ENCODE peak calls at places on chromosome 17, in seven cellular contexts. G is prostate gland, L is IMR-90, N is lung, K is Panc1, C is fibroblast of pulmonary artery, I is mucosa of descending colon. W is an unnamed sample.

GRCh38 chr17:65198653-65199382 is 61.6 kb downstream of the RGS9 start:
- DNase-seq in G (peak; percentile 6), N (no peak), L (peak; percentile 69), C (peak; percentile 81), K (peak; percentile 25), I (peak; percentile 11), W (no peak)

GRCh38 chr17:15340966-15341365 is 431 bp downstream of the TEKT3 start:
- DNase-seq in I (no peak), K (no peak), N (no peak), L (no peak), G (no peak), C (no peak), W (no peak)

GRCh38 chr17:3754458-3755334 is 31.0 kb downstream of the HASPIN start:
- DNase-seq in L (no peak), N (peak; percentile 93), K (no peak), G (peak; percentile 96), C (no peak), I (peak; percentile 96), W (peak; percentile 96)

GRCh38 chr17:13016881-13017622 is 775 bp downstream of the ELAC2 start:
- DNase-seq in I (no peak), G (no peak), K (no peak), L (peak; percentile 10), C (peak; percentile 17), N (no peak), W (no peak)

GRCh38 chr17:41962768-41963434 is 3.7 kb upstream of the CNP start:
- DNase-seq in C (peak; percentile 66), I (peak; percentile 90), G (peak; percentile 67), L (peak; percentile 53), N (peak; percentile 71), K (peak; percentile 24), W (peak; percentile 91)

GRCh38 chr17:62703269-62703775 is 75.9 kb downstream of the MRC2 start:
- DNase-seq in I (no peak), K (no peak), L (peak; percentile 53), G (no peak), C (no peak), N (no peak), W (no peak)

GRCh38 chr17:1890758-1891450 is 61.1 kb downstream of the RPA1 start:
- DNase-seq in L (no peak), G (no peak), I (no peak), N (no peak), K (no peak), C (no peak), W (no peak)

GRCh38 chr17:17999364-18000007 is 26.8 kb downstream of the DRC3 start:
- DNase-seq in K (no peak), C (no peak), G (no peak), L (peak; percentile 50), I (no peak), N (no peak), W (no peak)

GRCh38 chr17:16474012-16474725 is 17.8 kb downstream of the LRRC75A start:
- DNase-seq in G (no peak), L (peak; percentile 31), N (no peak), K (no peak), I (no peak), C (no peak), W (no peak)

GRCh38 chr17:39822051-39822450 is 42.1 kb downstream of the IKZF3 start:
- DNase-seq in K (no peak), I (no peak), C (no peak), N (no peak), G (no peak), L (no peak), W (no peak)

GRCh38 chr17:21105081-21105480 is 21.7 kb upstream of the DHRS7B start:
- DNase-seq in N (no peak), L (no peak), G (no peak), I (no peak), K (no peak), C (no peak), W (no peak)

GRCh38 chr17:39064374-39064773 is 87.1 kb downstream of the PLXDC1 start:
- DNase-seq in C (peak; percentile 35), L (peak; percentile 89), G (no peak), N (no peak), K (no peak), I (no peak), W (no peak)

GRCh38 chr17:18950944-18951905 is 740 bp upstream of the SLC5A10 start:
- DNase-seq in G (no peak), L (no peak), K (no peak), I (no peak), C (no peak), N (no peak), W (peak; percentile 33)

GRCh38 chr17:1931759-1932579 is 93.2 kb downstream of the RTN4RL1 start:
- DNase-seq in L (peak; percentile 7), I (peak; percentile 9), G (peak; percentile 36), K (no peak), N (no peak), C (no peak), W (no peak)

GRCh38 chr17:64073771-64074703 is 53.6 kb upstream of the ICAM2 start:
- DNase-seq in C (no peak), L (no peak), K (no peak), N (no peak), I (no peak), G (no peak), W (no peak)

GRCh38 chr17:73191443-73192218 is 1.2 kb upstream of the COG1 start:
- DNase-seq in L (peak; percentile 69), G (peak; percentile 66), I (peak; percentile 87), C (peak; percentile 71), N (peak; percentile 61), K (no peak), W (peak; percentile 81)

GRCh38 chr17:17783825-17784598 is 52.8 kb downstream of the SREBF1 start:
- DNase-seq in C (peak; percentile 49), N (peak; percentile 54), G (peak; percentile 52), I (peak; percentile 59), K (no peak), L (no peak), W (peak; percentile 62)

GRCh38 chr17:73695035-73695738 is 50.9 kb upstream of the SDK2 start:
- DNase-seq in N (no peak), K (no peak), G (no peak), C (no peak), I (no peak), L (no peak), W (no peak)

GRCh38 chr17:78175643-78175981 is 7.2 kb downstream of the SYNGR2 start:
- DNase-seq in I (no peak), G (no peak), L (no peak), K (no peak), C (no peak), N (no peak), W (no peak)

GRCh38 chr17:78174332-78174869 is 6.0 kb downstream of the SYNGR2 start:
- DNase-seq in L (no peak), K (no peak), C (no peak), G (peak; percentile 84), I (peak; percentile 93), N (peak; percentile 93), W (peak; percentile 92)

GRCh38 chr17:78176548-78177025 is 8.2 kb downstream of the SYNGR2 start:
- DNase-seq in L (peak; percentile 22), N (peak; percentile 79), C (peak; percentile 51), K (no peak), G (peak; percentile 73), I (peak; percentile 90), W (peak; percentile 86)

GRCh38 chr17:78173025-78173715 is 4.8 kb downstream of the SYNGR2 start:
- DNase-seq in K (no peak), I (peak; percentile 29), N (no peak), G (no peak), L (no peak), C (no peak), W (peak; percentile 59)

DNA sequence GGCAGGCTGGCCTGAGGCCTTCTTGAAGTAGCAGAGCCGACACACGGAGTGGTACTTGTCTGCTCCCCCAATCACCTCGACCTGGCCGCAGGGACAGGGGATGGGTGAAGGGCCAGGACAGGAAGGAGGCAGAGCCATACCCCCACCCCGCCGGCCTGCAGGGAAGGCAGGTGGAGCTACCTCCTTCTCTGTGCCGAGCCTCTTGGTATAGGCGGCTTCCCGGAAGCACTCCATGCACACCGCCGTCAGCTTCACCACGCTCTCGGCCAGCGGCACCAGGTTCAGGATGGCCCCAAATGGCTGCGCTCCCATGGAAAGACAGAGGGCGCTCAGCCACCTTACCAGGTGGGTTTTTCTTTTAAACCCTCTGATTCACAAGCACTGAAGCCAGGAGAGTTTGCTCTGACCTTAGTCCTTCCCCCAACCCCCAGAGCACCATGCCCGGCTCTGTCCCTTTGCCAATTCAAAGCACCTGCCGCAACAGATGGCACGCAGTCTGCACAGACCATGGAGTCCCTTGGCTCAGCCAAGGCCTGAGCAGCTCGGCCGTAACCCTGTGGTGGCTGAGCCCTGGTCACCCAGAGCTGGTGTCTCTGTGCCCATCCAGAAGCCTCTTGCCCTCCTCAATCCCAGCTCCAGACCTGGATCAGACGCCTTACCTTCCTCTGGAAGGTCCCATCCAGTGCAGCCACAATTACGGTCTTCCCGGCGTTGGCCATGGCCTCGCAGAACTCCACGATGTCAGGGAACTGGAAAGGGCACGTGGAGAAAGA is 6.7 kb downstream of the SYNGR2 start:
- DNase-seq in I (peak; percentile 73), L (no peak), C (no peak), K (no peak), N (no peak), G (no peak), W (peak; percentile 76)
- TF ChIP-seq CTCF in I (no peak), L (no peak), C (no peak), K (no peak), N (no peak), G (no peak), W (no peak)

DNA sequence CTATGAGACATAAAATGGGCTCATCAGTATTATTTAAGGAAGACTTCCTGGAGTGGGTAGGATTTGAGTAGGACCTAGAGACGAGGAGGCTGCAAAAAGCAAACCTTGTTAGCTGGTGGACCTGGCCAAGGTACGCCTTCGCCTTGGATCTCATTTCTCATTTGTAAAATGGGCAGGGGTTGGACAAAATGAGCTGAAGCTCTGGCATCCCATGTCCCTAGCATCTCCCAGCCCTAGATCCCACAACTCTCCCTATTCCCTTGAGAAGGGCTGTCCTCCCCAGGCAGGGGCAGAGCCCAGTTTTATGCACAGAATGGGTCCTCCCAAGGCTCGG is 306 bp upstream of the SPATA20 start:
- DNase-seq in K (no peak), C (no peak), N (no peak), I (no peak), L (no peak), G (no peak), W (no peak)
- TF ChIP-seq CTCF in K (no peak), C (no peak), N (no peak), I (no peak), L (no peak), G (no peak), W (no peak)

GRCh38 chr17:58631523-58632323 is 60.1 kb downstream of the TEX14 start:
- DNase-seq in N (peak; percentile 95), I (peak; percentile 97), C (peak; percentile 100), K (peak; percentile 88), L (peak; percentile 99), G (peak; percentile 92), W (peak; percentile 92)
- TF ChIP-seq CTCF in N (no peak), I (peak; percentile 12), C (peak; percentile 29), K (no peak), L (peak; percentile 22), G (peak; percentile 50), W (no peak)

GRCh38 chr17:5050281-5050680 is 15.1 kb upstream of the SLC52A1 start:
- DNase-seq in K (no peak), G (no peak), C (peak; percentile 16), L (peak; percentile 20), I (no peak), N (no peak), W (no peak)

DNA sequence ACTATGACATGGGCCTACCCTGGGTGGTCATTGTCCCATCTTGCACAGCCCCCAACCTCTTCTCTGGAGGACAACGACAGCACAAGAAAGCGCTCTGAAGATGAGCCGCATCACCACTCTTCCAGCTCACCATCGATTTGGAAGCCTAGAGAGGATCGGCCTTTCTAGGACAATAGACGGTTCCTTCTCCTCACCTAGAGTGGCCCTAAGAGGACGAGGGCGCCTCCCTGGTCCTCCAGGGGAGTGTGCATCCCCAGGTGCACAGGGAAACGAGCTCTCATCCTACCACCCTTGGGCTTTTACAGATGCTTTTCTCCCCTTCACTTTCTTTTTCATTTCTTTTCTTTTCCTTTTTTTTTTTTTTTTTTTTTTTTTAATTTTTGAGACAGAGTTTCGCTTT is 20.3 kb upstream of the SLC52A1 start:
- DNase-seq in L (no peak), I (no peak), K (no peak), C (no peak), G (no peak), N (no peak), W (no peak)
- TF ChIP-seq CTCF in L (no peak), I (no peak), K (no peak), C (no peak), G (no peak), N (no peak), W (no peak)